ENCODE peak calls at places on chromosomes 12 and 14, in nine cellular contexts. X is NCI-H1105; D is cardiac fibroblast; Z is stimulated activated CD8-positive, alpha-beta memory T cell treated with anti-CD3 and anti-CD28 coated beads, Interleukin-15, amount 100 ng/mL, for 24 hours; U is mammary epithelial cell; K is CD8-positive, alpha-beta T cell; G is germinal center; N is AG10803; E is posterior cingulate gyrus. M is an unnamed sample.

GRCh38 chr12:6766651-6767300 is 613 bp downstream of the PTMS start:
- DNase-seq in Z (peak), D (peak), X (peak), E (peak), G (peak), U (peak), K (peak), N (peak), M (peak)

GRCh38 chr12:1499351-1499750 is 95.0 kb downstream of the FBXL14 start:
- DNase-seq in D (no peak), X (no peak), E (no peak), G (no peak), U (no peak), Z (no peak), N (no peak), K (no peak), M (no peak)

GRCh38 chr14:90109858-90110257 is 48.1 kb downstream of the KCNK13 start:
- DNase-seq in D (no peak), X (no peak), E (no peak), G (peak), Z (no peak), N (no peak), K (no peak), U (no peak), M (peak)

GRCh38 chr14:100526057-100526456 is 61.2 kb downstream of the BEGAIN start:
- DNase-seq in U (no peak), Z (no peak), K (no peak), X (no peak), N (no peak), E (peak), D (no peak), G (no peak), M (no peak)

GRCh38 chr12:63940295-63940997 is 95.9 kb downstream of the SRGAP1 start:
- DNase-seq in Z (no peak), D (peak), K (no peak), X (peak), E (no peak), N (no peak), U (no peak), G (no peak), M (no peak)

GRCh38 chr12:113858828-113859386 is 107.2 kb downstream of the RBM19 start:
- DNase-seq in N (no peak), D (no peak), U (peak), Z (no peak), X (no peak), K (no peak), E (no peak), G (no peak), M (peak)

GRCh38 chr14:104104006-104104901 is 18.8 kb downstream of the ASPG start:
- DNase-seq in D (no peak), G (no peak), U (no peak), E (no peak), N (no peak), K (no peak), Z (no peak), X (no peak), M (no peak)

GRCh38 chr12:108392284-108392683 is 53.2 kb upstream of the CMKLR1 start:
- DNase-seq in Z (no peak), E (no peak), X (no peak), U (no peak), N (no peak), G (no peak), K (no peak), D (no peak), M (no peak)

GRCh38 chr14:55398679-55399078 is 13.0 kb downstream of the ATG14 start:
- DNase-seq in N (peak), K (no peak), D (peak), Z (no peak), X (no peak), U (peak), G (no peak), E (no peak), M (peak)

GRCh38 chr14:92950773-92951172 is 27.8 kb downstream of the CHGA start:
- DNase-seq in X (no peak), U (no peak), D (no peak), N (no peak), E (no peak), G (no peak), Z (no peak), K (no peak), M (no peak)

GRCh38 chr12:113900711-113901110 is 65.4 kb downstream of the RBM19 start:
- DNase-seq in G (no peak), E (no peak), N (no peak), D (peak), U (no peak), K (no peak), X (no peak), Z (no peak), M (no peak)

GRCh38 chr12:79547735-79548347 is 142.9 kb downstream of the PAWR start:
- DNase-seq in Z (no peak), D (peak), X (peak), G (peak), K (no peak), U (no peak), E (peak), N (peak), M (peak)

GRCh38 chr14:92397140-92397815 is 74.3 kb downstream of the SLC24A4 start:
- DNase-seq in U (peak), N (peak), G (no peak), E (peak), X (no peak), D (peak), Z (no peak), K (no peak), M (no peak)

GRCh38 chr12:16602412-16602811 is 3.5 kb downstream of the LMO3 start:
- DNase-seq in D (no peak), U (no peak), X (no peak), Z (no peak), K (no peak), G (no peak), N (no peak), E (no peak), M (no peak)

GRCh38 chr12:130563322-130563721 is 152.8 kb downstream of the RIMBP2 start:
- DNase-seq in N (no peak), G (no peak), D (no peak), Z (no peak), K (no peak), U (no peak), X (no peak), E (no peak), M (no peak)

GRCh38 chr12:43914923-43915468 is 79.1 kb downstream of the TMEM117 start:
- DNase-seq in N (no peak), E (no peak), U (no peak), K (no peak), G (no peak), Z (no peak), X (no peak), D (no peak), M (peak)

GRCh38 chr12:58314610-58315009 is 373.2 kb downstream of the ATP23 start:
- DNase-seq in N (peak), G (no peak), X (no peak), D (peak), U (peak), Z (no peak), K (no peak), E (no peak), M (no peak)

GRCh38 chr12:70120970-70121369 is 122.3 kb upstream of the CNOT2 start:
- DNase-seq in K (no peak), Z (no peak), U (no peak), G (no peak), E (no peak), X (no peak), N (no peak), D (no peak), M (no peak)

GRCh38 chr14:63438065-63438757 is 105.0 kb downstream of the PPP2R5E start:
- DNase-seq in K (peak), D (peak), G (no peak), U (peak), E (no peak), Z (no peak), X (no peak), N (peak), M (peak)

GRCh38 chr14:93331375-93332031 is 1.3 kb downstream of the BTBD7 start:
- DNase-seq in G (no peak), U (no peak), N (no peak), X (no peak), D (no peak), K (no peak), E (no peak), Z (no peak), M (no peak)

GRCh38 chr12:122111070-122111750 is 32.7 kb downstream of the MLXIP start:
- DNase-seq in N (no peak), E (no peak), U (peak), K (no peak), Z (no peak), G (no peak), D (no peak), X (peak), M (no peak)

GRCh38 chr12:120399531-120399930 is 30.6 kb upstream of the MSI1 start:
- DNase-seq in K (no peak), X (no peak), G (no peak), Z (no peak), E (no peak), U (no peak), D (peak), N (peak), M (no peak)

GRCh38 chr14:28571636-28572035 is 195.0 kb upstream of the FOXG1 start:
- DNase-seq in D (no peak), K (no peak), X (no peak), Z (no peak), G (no peak), E (no peak), N (no peak), U (peak), M (no peak)

GRCh38 chr14:41570415-41571155 is 36.1 kb upstream of the LRFN5 start:
- DNase-seq in D (no peak), Z (no peak), E (no peak), U (no peak), K (no peak), N (no peak), X (peak), G (no peak), M (no peak)

GRCh38 chr14:72928872-72929271 is 2.6 kb downstream of the DCAF4 start:
- DNase-seq in X (no peak), G (no peak), Z (no peak), D (no peak), N (no peak), K (no peak), E (no peak), U (no peak), M (no peak)

GRCh38 chr12:59847127-59847526 is 251.3 kb downstream of the SLC16A7 start:
- DNase-seq in G (no peak), U (peak), D (no peak), N (no peak), Z (no peak), X (no peak), K (no peak), E (no peak), M (no peak)

M was measured in NB4.